ENCODE peak calls at places on chromosomes 1 and 21, in nine cellular contexts. One of them, this sample, is unnamed.

GRCh38 chr1:153386500-153386901 is 4.4 kb downstream of the S100A8 start:
- DNase-seq in endodermal cell: peak; percentile 14
- DNase-seq in neural progenitor cell: no peak
- DNase-seq in bronchial epithelial cell: peak; percentile 97
- DNase-seq in trophoblast cell: no peak
- DNase-seq in upper lobe of left lung: no peak
- DNase-seq in CD8-positive, alpha-beta memory T cell: no peak
- DNase-seq in heart right ventricle: peak; percentile 31
- DNase-seq in mammary epithelial cell: peak; percentile 96
- DNase-seq in this sample: no peak

GRCh38 chr1:176271572-176271971 is 64.5 kb upstream of the COP1 start:
- DNase-seq in endodermal cell: no peak
- DNase-seq in neural progenitor cell: no peak
- DNase-seq in bronchial epithelial cell: no peak
- DNase-seq in trophoblast cell: no peak
- DNase-seq in upper lobe of left lung: no peak
- DNase-seq in CD8-positive, alpha-beta memory T cell: no peak
- DNase-seq in heart right ventricle: no peak
- DNase-seq in mammary epithelial cell: no peak
- DNase-seq in this sample: no peak

GRCh38 chr1:13430495-13430894 is 20.2 kb downstream of the PRAMEF20 start:
- DNase-seq in endodermal cell: no peak
- DNase-seq in neural progenitor cell: no peak
- DNase-seq in bronchial epithelial cell: no peak
- DNase-seq in trophoblast cell: no peak
- DNase-seq in upper lobe of left lung: peak; percentile 64
- DNase-seq in CD8-positive, alpha-beta memory T cell: no peak
- DNase-seq in heart right ventricle: no peak
- DNase-seq in mammary epithelial cell: no peak
- DNase-seq in this sample: no peak

GRCh38 chr21:45596704-45597318 is 46.7 kb upstream of the PCBP3 start:
- DNase-seq in endodermal cell: peak; percentile 94
- DNase-seq in neural progenitor cell: peak; percentile 83
- DNase-seq in bronchial epithelial cell: peak; percentile 29
- DNase-seq in trophoblast cell: peak; percentile 31
- DNase-seq in upper lobe of left lung: no peak
- DNase-seq in CD8-positive, alpha-beta memory T cell: peak; percentile 69
- DNase-seq in heart right ventricle: peak; percentile 73
- DNase-seq in mammary epithelial cell: peak; percentile 21
- DNase-seq in this sample: no peak

GRCh38 chr1:222880586-222880985 is 65.7 kb downstream of the DISP1 start:
- DNase-seq in endodermal cell: no peak
- DNase-seq in neural progenitor cell: no peak
- DNase-seq in bronchial epithelial cell: peak; percentile 69
- DNase-seq in trophoblast cell: no peak
- DNase-seq in upper lobe of left lung: no peak
- DNase-seq in CD8-positive, alpha-beta memory T cell: no peak
- DNase-seq in heart right ventricle: no peak
- DNase-seq in mammary epithelial cell: peak; percentile 57
- DNase-seq in this sample: no peak

GRCh38 chr1:226895644-226896043 is 25.2 kb downstream of the PSEN2 start:
- DNase-seq in endodermal cell: no peak
- DNase-seq in neural progenitor cell: no peak
- DNase-seq in bronchial epithelial cell: no peak
- DNase-seq in trophoblast cell: no peak
- DNase-seq in upper lobe of left lung: no peak
- DNase-seq in CD8-positive, alpha-beta memory T cell: no peak
- DNase-seq in heart right ventricle: no peak
- DNase-seq in mammary epithelial cell: no peak
- DNase-seq in this sample: no peak

GRCh38 chr1:218625393-218625792 is 280.3 kb downstream of the TGFB2 start:
- DNase-seq in endodermal cell: no peak
- DNase-seq in neural progenitor cell: no peak
- DNase-seq in bronchial epithelial cell: peak; percentile 21
- DNase-seq in trophoblast cell: no peak
- DNase-seq in upper lobe of left lung: no peak
- DNase-seq in CD8-positive, alpha-beta memory T cell: no peak
- DNase-seq in heart right ventricle: no peak
- DNase-seq in mammary epithelial cell: no peak
- DNase-seq in this sample: no peak

GRCh38 chr1:30700528-30701265 is 22.7 kb downstream of the MATN1 start:
- DNase-seq in endodermal cell: no peak
- DNase-seq in neural progenitor cell: no peak
- DNase-seq in bronchial epithelial cell: peak; percentile 65
- DNase-seq in trophoblast cell: no peak
- DNase-seq in upper lobe of left lung: no peak
- DNase-seq in CD8-positive, alpha-beta memory T cell: no peak
- DNase-seq in heart right ventricle: no peak
- DNase-seq in mammary epithelial cell: peak; percentile 68
- DNase-seq in this sample: no peak

GRCh38 chr1:38394303-38394702 is 347.7 kb upstream of the POU3F1 start:
- DNase-seq in endodermal cell: no peak
- DNase-seq in neural progenitor cell: no peak
- DNase-seq in bronchial epithelial cell: no peak
- DNase-seq in trophoblast cell: no peak
- DNase-seq in upper lobe of left lung: no peak
- DNase-seq in CD8-positive, alpha-beta memory T cell: no peak
- DNase-seq in heart right ventricle: no peak
- DNase-seq in mammary epithelial cell: no peak
- DNase-seq in this sample: no peak

GRCh38 chr1:19804786-19805390 is 5.2 kb upstream of the TMCO4 start:
- DNase-seq in endodermal cell: no peak
- DNase-seq in neural progenitor cell: no peak
- DNase-seq in bronchial epithelial cell: no peak
- DNase-seq in trophoblast cell: no peak
- DNase-seq in upper lobe of left lung: no peak
- DNase-seq in CD8-positive, alpha-beta memory T cell: no peak
- DNase-seq in heart right ventricle: no peak
- DNase-seq in mammary epithelial cell: no peak
- DNase-seq in this sample: no peak

GRCh38 chr1:37031419-37031818 is 2.9 kb downstream of the GRIK3 start:
- DNase-seq in endodermal cell: no peak
- DNase-seq in neural progenitor cell: no peak
- DNase-seq in bronchial epithelial cell: no peak
- DNase-seq in trophoblast cell: no peak
- DNase-seq in upper lobe of left lung: no peak
- DNase-seq in CD8-positive, alpha-beta memory T cell: no peak
- DNase-seq in heart right ventricle: no peak
- DNase-seq in mammary epithelial cell: no peak
- DNase-seq in this sample: no peak
- H3K4me3 ChIP-seq in endodermal cell: no peak overlapping the region
- H3K4me3 ChIP-seq in neural progenitor cell: no peak overlapping the region
- H3K4me3 ChIP-seq in bronchial epithelial cell: no peak overlapping the region
- H3K4me3 ChIP-seq in trophoblast cell: no peak overlapping the region
- H3K4me3 ChIP-seq in upper lobe of left lung: no peak overlapping the region
- H3K4me3 ChIP-seq in CD8-positive, alpha-beta memory T cell: no peak overlapping the region
- H3K4me3 ChIP-seq in heart right ventricle: no peak overlapping the region
- H3K4me3 ChIP-seq in mammary epithelial cell: no peak overlapping the region
- H3K4me3 ChIP-seq in this sample: no peak overlapping the region

GRCh38 chr1:8874230-8875201 is 4.0 kb downstream of the ENO1 start:
- DNase-seq in endodermal cell: no peak
- DNase-seq in neural progenitor cell: no peak
- DNase-seq in bronchial epithelial cell: no peak
- DNase-seq in trophoblast cell: no peak
- DNase-seq in upper lobe of left lung: no peak
- DNase-seq in CD8-positive, alpha-beta memory T cell: no peak
- DNase-seq in heart right ventricle: no peak
- DNase-seq in mammary epithelial cell: no peak
- DNase-seq in this sample: no peak

GRCh38 chr1:8873001-8873400 is 5.5 kb downstream of the ENO1 start:
- DNase-seq in endodermal cell: peak; percentile 44
- DNase-seq in neural progenitor cell: no peak
- DNase-seq in bronchial epithelial cell: no peak
- DNase-seq in trophoblast cell: no peak
- DNase-seq in upper lobe of left lung: no peak
- DNase-seq in CD8-positive, alpha-beta memory T cell: no peak
- DNase-seq in heart right ventricle: no peak
- DNase-seq in mammary epithelial cell: no peak
- DNase-seq in this sample: no peak

GRCh38 chr1:8871965-8872399 is 6.5 kb downstream of the ENO1 start:
- DNase-seq in endodermal cell: no peak
- DNase-seq in neural progenitor cell: no peak
- DNase-seq in bronchial epithelial cell: peak; percentile 38
- DNase-seq in trophoblast cell: no peak
- DNase-seq in upper lobe of left lung: no peak
- DNase-seq in CD8-positive, alpha-beta memory T cell: no peak
- DNase-seq in heart right ventricle: no peak
- DNase-seq in mammary epithelial cell: no peak
- DNase-seq in this sample: no peak

GRCh38 chr1:8875216-8875861 is 3.1 kb downstream of the ENO1 start:
- DNase-seq in endodermal cell: no peak
- DNase-seq in neural progenitor cell: no peak
- DNase-seq in bronchial epithelial cell: no peak
- DNase-seq in trophoblast cell: no peak
- DNase-seq in upper lobe of left lung: no peak
- DNase-seq in CD8-positive, alpha-beta memory T cell: peak; percentile 10
- DNase-seq in heart right ventricle: no peak
- DNase-seq in mammary epithelial cell: no peak
- DNase-seq in this sample: no peak

GRCh38 chr1:8873506-8874229 is 4.8 kb downstream of the ENO1 start:
- DNase-seq in endodermal cell: peak; percentile 95
- DNase-seq in neural progenitor cell: peak; percentile 66
- DNase-seq in bronchial epithelial cell: peak; percentile 99
- DNase-seq in trophoblast cell: peak; percentile 64
- DNase-seq in upper lobe of left lung: no peak
- DNase-seq in CD8-positive, alpha-beta memory T cell: peak; percentile 25
- DNase-seq in heart right ventricle: peak; percentile 44
- DNase-seq in mammary epithelial cell: peak; percentile 99
- DNase-seq in this sample: peak; percentile 60
- H3K4me3 ChIP-seq in endodermal cell: peak overlapping the region; percentile 95
- H3K4me3 ChIP-seq in neural progenitor cell: peak overlapping the region; percentile 88
- H3K4me3 ChIP-seq in bronchial epithelial cell: peak overlapping the region; percentile 3
- H3K4me3 ChIP-seq in trophoblast cell: no peak overlapping the region
- H3K4me3 ChIP-seq in upper lobe of left lung: peak overlapping the region; percentile 23
- H3K4me3 ChIP-seq in CD8-positive, alpha-beta memory T cell: peak overlapping the region; percentile 8
- H3K4me3 ChIP-seq in heart right ventricle: no peak overlapping the region
- H3K4me3 ChIP-seq in mammary epithelial cell: no peak overlapping the region
- H3K4me3 ChIP-seq in this sample: peak overlapping the region; percentile 1

DNA sequence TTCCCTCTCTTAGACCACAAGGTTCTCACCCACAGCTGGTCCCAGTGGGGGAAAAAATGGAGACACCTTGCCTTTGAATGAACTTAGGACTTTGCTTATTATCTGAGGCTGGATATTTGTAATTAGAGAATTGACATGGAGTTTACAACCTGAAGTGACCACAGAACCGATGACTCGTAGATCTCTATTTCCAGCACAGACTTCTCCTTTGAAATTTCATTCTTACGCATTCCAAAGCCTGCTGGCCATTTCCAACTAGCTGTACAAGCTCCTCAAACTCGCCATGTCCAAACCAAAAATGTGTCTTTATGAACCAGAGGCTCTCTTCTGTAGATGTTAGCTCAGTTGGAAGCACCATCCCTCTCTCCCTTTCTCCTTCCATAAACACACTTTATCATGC is 12.0 kb downstream of the RAB7B start:
- DNase-seq in endodermal cell: no peak
- DNase-seq in neural progenitor cell: no peak
- DNase-seq in bronchial epithelial cell: no peak
- DNase-seq in trophoblast cell: no peak
- DNase-seq in upper lobe of left lung: no peak
- DNase-seq in CD8-positive, alpha-beta memory T cell: no peak
- DNase-seq in heart right ventricle: no peak
- DNase-seq in mammary epithelial cell: peak; percentile 48
- DNase-seq in this sample: no peak
- H3K4me3 ChIP-seq in endodermal cell: no peak overlapping the region
- H3K4me3 ChIP-seq in neural progenitor cell: no peak overlapping the region
- H3K4me3 ChIP-seq in bronchial epithelial cell: no peak overlapping the region
- H3K4me3 ChIP-seq in trophoblast cell: no peak overlapping the region
- H3K4me3 ChIP-seq in upper lobe of left lung: no peak overlapping the region
- H3K4me3 ChIP-seq in CD8-positive, alpha-beta memory T cell: no peak overlapping the region
- H3K4me3 ChIP-seq in heart right ventricle: no peak overlapping the region
- H3K4me3 ChIP-seq in mammary epithelial cell: no peak overlapping the region
- H3K4me3 ChIP-seq in this sample: no peak overlapping the region

GRCh38 chr1:59149435-59149834 is 147.5 kb upstream of the FGGY start:
- DNase-seq in endodermal cell: no peak
- DNase-seq in neural progenitor cell: no peak
- DNase-seq in bronchial epithelial cell: no peak
- DNase-seq in trophoblast cell: no peak
- DNase-seq in upper lobe of left lung: no peak
- DNase-seq in CD8-positive, alpha-beta memory T cell: no peak
- DNase-seq in heart right ventricle: no peak
- DNase-seq in mammary epithelial cell: no peak
- DNase-seq in this sample: no peak

GRCh38 chr1:59151860-59152259 is 145.0 kb upstream of the FGGY start:
- DNase-seq in endodermal cell: no peak
- DNase-seq in neural progenitor cell: no peak
- DNase-seq in bronchial epithelial cell: no peak
- DNase-seq in trophoblast cell: no peak
- DNase-seq in upper lobe of left lung: no peak
- DNase-seq in CD8-positive, alpha-beta memory T cell: no peak
- DNase-seq in heart right ventricle: no peak
- DNase-seq in mammary epithelial cell: no peak
- DNase-seq in this sample: no peak

GRCh38 chr1:59154406-59154805 is 142.5 kb upstream of the FGGY start:
- DNase-seq in endodermal cell: no peak
- DNase-seq in neural progenitor cell: no peak
- DNase-seq in bronchial epithelial cell: no peak
- DNase-seq in trophoblast cell: no peak
- DNase-seq in upper lobe of left lung: no peak
- DNase-seq in CD8-positive, alpha-beta memory T cell: no peak
- DNase-seq in heart right ventricle: no peak
- DNase-seq in mammary epithelial cell: no peak
- DNase-seq in this sample: no peak

GRCh38 chr1:59150537-59151386 is 146.1 kb upstream of the FGGY start:
- DNase-seq in endodermal cell: peak; percentile 53
- DNase-seq in neural progenitor cell: no peak
- DNase-seq in bronchial epithelial cell: peak; percentile 98
- DNase-seq in trophoblast cell: peak; percentile 95
- DNase-seq in upper lobe of left lung: no peak
- DNase-seq in CD8-positive, alpha-beta memory T cell: no peak
- DNase-seq in heart right ventricle: peak; percentile 67
- DNase-seq in mammary epithelial cell: peak; percentile 92
- DNase-seq in this sample: no peak

DNA sequence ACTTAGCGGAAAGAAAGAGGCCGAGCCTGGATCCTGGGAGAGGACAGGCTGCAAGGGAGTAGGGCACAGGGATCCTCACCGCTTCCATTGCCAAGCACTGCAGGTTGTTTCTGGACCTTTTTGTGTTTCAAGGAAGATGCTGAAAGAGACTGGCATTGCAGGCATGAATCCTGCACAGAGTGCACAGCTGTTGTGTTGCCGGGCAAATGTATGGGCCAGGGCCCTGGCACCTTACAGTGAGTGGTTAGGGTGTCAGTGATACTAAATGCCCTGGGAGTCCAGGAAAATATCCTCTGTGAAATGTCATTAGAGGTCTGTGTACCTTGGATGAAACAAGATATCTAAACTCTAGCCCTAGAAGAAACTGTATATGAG is 145.5 kb upstream of the FGGY start:
- DNase-seq in endodermal cell: no peak
- DNase-seq in neural progenitor cell: no peak
- DNase-seq in bronchial epithelial cell: no peak
- DNase-seq in trophoblast cell: no peak
- DNase-seq in upper lobe of left lung: no peak
- DNase-seq in CD8-positive, alpha-beta memory T cell: no peak
- DNase-seq in heart right ventricle: no peak
- DNase-seq in mammary epithelial cell: peak; percentile 12
- DNase-seq in this sample: no peak
- H3K4me3 ChIP-seq in endodermal cell: no peak overlapping the region
- H3K4me3 ChIP-seq in neural progenitor cell: no peak overlapping the region
- H3K4me3 ChIP-seq in bronchial epithelial cell: no peak overlapping the region
- H3K4me3 ChIP-seq in trophoblast cell: no peak overlapping the region
- H3K4me3 ChIP-seq in upper lobe of left lung: no peak overlapping the region
- H3K4me3 ChIP-seq in CD8-positive, alpha-beta memory T cell: no peak overlapping the region
- H3K4me3 ChIP-seq in heart right ventricle: peak overlapping the region; percentile 39
- H3K4me3 ChIP-seq in mammary epithelial cell: no peak overlapping the region
- H3K4me3 ChIP-seq in this sample: peak overlapping the region; percentile 1